ENCODE peak calls at places on chromosomes 4 and X, in nine cellular contexts. F is HepG2, Z is GM12892, I is breast epithelium, A is spleen, H is sigmoid colon, D is SK-N-SH, G is GM12878, R is stomach. T is an unnamed sample.
A peak's percentile ranks its signal among the peaks of the same experiment; 100 is the strongest.

GRCh38 chrX:53281321-53281822 is at the start of gene IQSEC2:
- DNase-seq in G (no peak), R (peak; percentile 86), A (peak; percentile 79), D (no peak), Z (no peak), F (no peak), H (peak; percentile 96), I (peak; percentile 67), T (peak; percentile 93)

GRCh38 chr4:107870916-107871786 is 46.4 kb downstream of the SGMS2 start:
- DNase-seq in I (no peak), G (no peak), Z (no peak), D (no peak), A (no peak), H (no peak), R (no peak), F (peak; percentile 14), T (no peak)

GRCh38 chr4:186191266-186192067 is at the start of gene CYP4V2:
- DNase-seq in R (peak; percentile 87), A (peak; percentile 96), G (peak; percentile 48), I (peak; percentile 30), H (peak; percentile 91), F (peak; percentile 60), D (peak; percentile 90), Z (peak; percentile 82), T (no peak)

GRCh38 chr4:140754918-140755810 is 1.0 kb downstream of the TBC1D9 start:
- DNase-seq in D (no peak), Z (no peak), R (no peak), H (no peak), F (no peak), I (no peak), A (no peak), G (no peak), T (no peak)

GRCh38 chr4:24141836-24142235 is 252.0 kb upstream of the PPARGC1A start:
- DNase-seq in A (no peak), D (no peak), F (no peak), H (no peak), R (no peak), G (no peak), I (no peak), Z (no peak), T (no peak)

GRCh38 chrX:119686087-119686639 is 6.8 kb downstream of the SEPTIN6 start:
- DNase-seq in I (no peak), F (no peak), D (peak; percentile 47), Z (no peak), A (peak; percentile 79), G (peak; percentile 76), R (no peak), H (no peak), T (no peak)

GRCh38 chr4:91212140-91212681 is 1085.0 kb downstream of the CCSER1 start:
- DNase-seq in A (no peak), D (no peak), H (no peak), F (no peak), R (no peak), Z (no peak), I (no peak), G (no peak), T (no peak)

GRCh38 chrX:17547658-17548057 is 172.7 kb downstream of the NHS start:
- DNase-seq in R (peak; percentile 87), F (peak; percentile 4), I (no peak), Z (no peak), G (peak; percentile 56), A (no peak), H (peak; percentile 78), D (no peak), T (no peak)

GRCh38 chrX:149569770-149570169 is 17.5 kb downstream of the MAGEA9B start:
- DNase-seq in A (no peak), Z (no peak), I (no peak), D (no peak), F (no peak), G (no peak), R (no peak), H (no peak), T (no peak)

GRCh38 chrX:13293700-13294099 is 26.2 kb downstream of the ATXN3L start:
- DNase-seq in Z (no peak), A (no peak), H (no peak), I (no peak), R (no peak), D (no peak), G (no peak), F (no peak), T (no peak)

GRCh38 chrX:77597090-77597489 is 149.9 kb downstream of the FGF16 start:
- DNase-seq in Z (no peak), A (no peak), R (no peak), H (no peak), F (no peak), I (no peak), G (no peak), D (peak; percentile 4), T (no peak)

GRCh38 chr4:127759893-127760292 is 22.2 kb upstream of the HSPA4L start:
- DNase-seq in R (no peak), D (no peak), Z (no peak), H (no peak), F (peak; percentile 7), A (no peak), G (no peak), I (no peak), T (no peak)

GRCh38 chr4:155376387-155377268 is at the start of gene MAP9:
- DNase-seq in D (peak; percentile 93), Z (peak; percentile 68), F (no peak), I (peak; percentile 82), A (peak; percentile 97), G (peak; percentile 78), R (peak; percentile 84), H (peak; percentile 93), T (no peak)

GRCh38 chrX:55907968-55908607 is 190.5 kb downstream of the RRAGB start:
- DNase-seq in D (no peak), G (no peak), I (peak; percentile 58), Z (peak; percentile 32), A (peak; percentile 84), R (peak; percentile 58), H (peak; percentile 68), F (no peak), T (peak; percentile 89)

GRCh38 chr4:38013461-38014366 is 53.5 kb downstream of the PTTG2 start:
- DNase-seq in G (no peak), A (no peak), I (no peak), H (peak; percentile 83), R (peak; percentile 85), F (no peak), Z (no peak), D (no peak), T (no peak)

GRCh38 chr4:89254847-89255246 is 52.8 kb downstream of the GPRIN3 start:
- DNase-seq in R (peak; percentile 40), A (no peak), G (no peak), I (no peak), D (peak; percentile 36), F (peak; percentile 12), Z (peak; percentile 5), H (no peak), T (no peak)

GRCh38 chr4:112645541-112646329 is 8.8 kb downstream of the LARP7 start:
- DNase-seq in Z (no peak), F (no peak), H (no peak), I (no peak), A (no peak), R (no peak), D (no peak), G (no peak), T (no peak)

GRCh38 chrX:644304-645023 is 13.9 kb downstream of the SHOX start:
- DNase-seq in I (no peak), H (no peak), A (no peak), R (no peak), Z (no peak), F (no peak), D (peak; percentile 36), G (no peak), T (peak; percentile 42)

GRCh38 chrX:72003811-72004750 is 93.4 kb downstream of the NHSL2 start:
- DNase-seq in H (peak; percentile 74), F (no peak), Z (no peak), G (no peak), R (peak; percentile 44), I (peak; percentile 35), D (peak; percentile 48), A (no peak), T (no peak)

GRCh38 chr4:47749858-47750257 is 88.0 kb downstream of the CORIN start:
- DNase-seq in Z (no peak), D (no peak), R (no peak), H (no peak), F (peak; percentile 66), G (no peak), A (no peak), I (no peak), T (no peak)
- TF ChIP-seq POLR2AphosphoS5 in Z (no peak), D (no peak), R (no peak), H (no peak), F (no peak), G (no peak), A (no peak), I (no peak), T (no peak)

DNA sequence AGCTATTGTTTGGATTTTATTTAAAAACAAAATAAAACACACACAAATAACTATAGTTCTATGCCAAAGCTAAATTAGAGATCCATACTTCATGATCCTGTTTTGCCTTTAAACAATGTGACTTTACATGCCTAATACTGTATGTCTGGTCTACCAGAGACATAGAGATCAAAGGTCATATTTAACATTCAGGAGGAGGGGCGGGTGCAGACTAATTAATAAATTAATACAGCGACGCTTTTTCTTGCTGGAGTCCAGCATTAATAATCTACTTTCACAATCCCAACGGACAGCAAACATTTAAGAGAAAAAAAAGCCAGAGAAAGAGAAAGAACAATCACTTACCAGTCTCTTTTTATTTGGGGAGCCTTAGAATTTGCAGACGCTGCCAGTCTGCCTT is 533 bp downstream of the CXXC4 start:
- DNase-seq in I (no peak), H (no peak), Z (no peak), D (no peak), F (peak; percentile 12), A (no peak), G (no peak), R (no peak), T (no peak)
- TF ChIP-seq POLR2AphosphoS5 in I (no peak), H (no peak), Z (no peak), D (no peak), F (no peak), A (no peak), G (no peak), R (no peak), T (no peak)

DNA sequence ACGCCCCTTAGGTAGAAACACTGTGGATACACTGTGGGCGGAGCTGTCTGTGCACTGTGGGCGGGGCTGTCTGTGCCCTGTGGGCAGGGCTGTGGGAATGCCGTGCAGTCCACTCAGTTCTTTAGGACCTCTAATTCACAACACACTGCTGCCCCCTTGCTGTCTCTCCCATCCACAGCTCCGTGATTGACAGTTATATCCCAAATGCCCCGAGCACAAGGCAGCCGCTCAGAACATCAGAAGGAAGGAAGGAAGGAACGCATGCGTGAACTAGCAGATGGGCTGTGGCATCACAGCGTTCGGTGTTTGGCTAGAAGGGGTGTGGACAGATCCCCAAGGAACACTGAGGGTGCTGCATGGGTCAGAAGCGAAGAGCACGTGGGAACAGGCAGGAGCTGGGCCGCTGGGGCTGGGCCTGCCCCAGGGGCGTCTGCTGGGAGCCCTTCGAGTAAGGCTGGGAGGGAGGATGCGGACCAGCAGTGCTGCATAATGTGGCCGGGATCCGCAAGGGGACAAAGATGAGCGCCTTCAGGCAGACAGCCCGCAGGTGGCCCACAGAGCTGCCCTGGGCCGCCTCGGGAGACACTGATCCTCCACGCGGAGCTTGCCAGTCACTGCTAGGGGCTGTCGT is 29.8 kb downstream of the ACOX3 start:
- DNase-seq in F (peak; percentile 80), Z (no peak), H (no peak), G (no peak), D (peak; percentile 88), A (no peak), R (peak; percentile 81), I (no peak), T (no peak)
- TF ChIP-seq POLR2AphosphoS5 in F (no peak), Z (no peak), H (no peak), G (no peak), D (no peak), A (no peak), R (peak; percentile 29), I (no peak), T (no peak)

GRCh38 chrX:3066555-3066954 is 25.3 kb downstream of the ARSF start:
- DNase-seq in H (no peak), A (no peak), G (no peak), Z (no peak), D (peak; percentile 38), F (no peak), I (no peak), R (no peak), T (no peak)
- TF ChIP-seq POLR2AphosphoS5 in H (no peak), A (no peak), G (no peak), Z (no peak), D (no peak), F (no peak), I (no peak), R (no peak), T (no peak)